ENCODE peak calls at places on chromosomes 5 and 9, in ten cellular contexts. Z is fibroblast of pulmonary artery; K is fibroblast of mammary gland; L is CD4-positive, alpha-beta memory T cell; G is cardiac muscle cell; T is CD4-positive, CD25-positive, alpha-beta regulatory T cell; S is astrocyte of the spinal cord; V is BJ; J is HFF-Myc; X is left lung. C is an unnamed sample.

GRCh38 chr5:149320791-149321330 is 24.4 kb upstream of the GRPEL2 start:
- DNase-seq in Z (peak; percentile 97), K (peak; percentile 91), L (no peak), G (peak; percentile 94), T (no peak), S (peak; percentile 88), V (peak; percentile 82), J (peak; percentile 96), X (peak; percentile 81), C (peak; percentile 94)

GRCh38 chr5:110096419-110096818 is 406.7 kb downstream of the MAN2A1 start:
- DNase-seq in Z (no peak), K (no peak), L (no peak), G (no peak), T (no peak), S (no peak), V (no peak), J (no peak), X (no peak), C (no peak)

GRCh38 chr9:75061169-75061568 is 26.8 kb downstream of the NMRK1 start:
- DNase-seq in Z (no peak), K (no peak), L (no peak), G (no peak), T (no peak), S (no peak), V (no peak), J (no peak), X (no peak), C (no peak)

GRCh38 chr9:126386088-126386487 is 59.5 kb downstream of the MVB12B start:
- DNase-seq in Z (peak; percentile 28), K (no peak), L (no peak), G (peak; percentile 34), T (no peak), S (no peak), V (no peak), J (no peak), X (no peak), C (no peak)

GRCh38 chr9:115668506-115668905 is 485.1 kb upstream of the PAPPA start:
- DNase-seq in Z (peak; percentile 94), K (peak; percentile 90), L (no peak), G (no peak), T (no peak), S (peak; percentile 85), V (peak; percentile 83), J (no peak), X (no peak), C (peak; percentile 63)

GRCh38 chr9:37622462-37622861 is 28.3 kb upstream of the FRMPD1 start:
- DNase-seq in Z (no peak), K (peak; percentile 25), L (no peak), G (no peak), T (no peak), S (no peak), V (no peak), J (no peak), X (no peak), C (no peak)

GRCh38 chr9:15423328-15423985 is 781 bp downstream of the SNAPC3 start:
- DNase-seq in Z (peak; percentile 49), K (peak; percentile 46), L (peak; percentile 39), G (no peak), T (peak; percentile 15), S (peak; percentile 50), V (no peak), J (no peak), X (no peak), C (no peak)

GRCh38 chr5:172405226-172405625 is 49.1 kb downstream of the SH3PXD2B start:
- DNase-seq in Z (no peak), K (no peak), L (no peak), G (no peak), T (no peak), S (no peak), V (no peak), J (no peak), X (no peak), C (no peak)

GRCh38 chr9:4515958-4516375 is 25.7 kb downstream of the SLC1A1 start:
- DNase-seq in Z (peak; percentile 43), K (peak; percentile 29), L (no peak), G (no peak), T (no peak), S (peak; percentile 65), V (no peak), J (no peak), X (no peak), C (no peak)

GRCh38 chr5:116494784-116495480 is 79.7 kb downstream of the SEMA6A start:
- DNase-seq in Z (no peak), K (no peak), L (no peak), G (peak; percentile 18), T (no peak), S (no peak), V (no peak), J (no peak), X (no peak), C (peak; percentile 26)
- H3K4me3 ChIP-seq in Z (no peak overlapping the region), K (no peak overlapping the region), L (no peak overlapping the region), G (no peak overlapping the region), T (no peak overlapping the region), S (no peak overlapping the region), V (no peak overlapping the region), J (no peak overlapping the region), X (no peak overlapping the region), C (no peak overlapping the region)

GRCh38 chr5:179908528-179908927 is 831 bp upstream of the TBC1D9B start:
- DNase-seq in Z (no peak), K (no peak), L (no peak), G (peak; percentile 27), T (no peak), S (no peak), V (no peak), J (no peak), X (no peak), C (no peak)
- H3K4me3 ChIP-seq in Z (no peak overlapping the region), K (no peak overlapping the region), L (no peak overlapping the region), G (no peak overlapping the region), T (no peak overlapping the region), S (no peak overlapping the region), V (no peak overlapping the region), J (no peak overlapping the region), X (no peak overlapping the region), C (no peak overlapping the region)

DNA sequence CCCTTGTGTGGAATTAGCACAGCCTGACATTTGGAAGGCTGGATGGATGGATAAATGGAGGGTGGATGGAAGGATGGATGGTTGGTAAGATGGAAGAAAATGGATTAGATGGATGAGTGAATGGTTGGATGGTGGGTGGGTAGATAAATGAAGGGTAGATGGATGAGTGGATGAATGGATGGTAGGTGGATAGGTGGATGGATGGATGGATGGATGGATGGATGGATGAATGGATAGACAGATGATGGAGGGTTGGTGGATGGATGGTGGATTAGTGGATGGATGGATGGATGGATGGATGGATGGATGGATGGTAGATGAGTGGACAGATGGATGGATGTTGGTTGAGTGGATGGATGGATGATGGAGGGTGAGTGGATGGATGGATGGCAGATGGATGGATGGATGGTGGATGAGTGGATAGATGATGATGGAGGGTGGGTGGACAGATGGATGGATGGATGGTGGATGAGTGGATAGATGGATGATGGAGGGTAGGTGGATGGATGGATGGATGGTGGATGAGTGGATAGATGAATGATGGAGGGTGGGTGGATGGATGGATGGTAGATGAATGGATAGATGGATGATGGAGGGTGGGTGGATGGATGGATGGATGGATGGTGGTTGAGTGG is 175.6 kb upstream of the PPP1R26 start:
- DNase-seq in Z (no peak), K (no peak), L (no peak), G (no peak), T (no peak), S (no peak), V (no peak), J (no peak), X (no peak), C (no peak)
- H3K4me3 ChIP-seq in Z (no peak overlapping the region), K (no peak overlapping the region), L (no peak overlapping the region), G (no peak overlapping the region), T (no peak overlapping the region), S (no peak overlapping the region), V (no peak overlapping the region), J (no peak overlapping the region), X (no peak overlapping the region), C (no peak overlapping the region)

GRCh38 chr5:180213657-180214207 is 4.7 kb upstream of the RASGEF1C start:
- DNase-seq in Z (no peak), K (no peak), L (no peak), G (no peak), T (no peak), S (no peak), V (no peak), J (no peak), X (no peak), C (no peak)

GRCh38 chr5:180216646-180217171 is 7.7 kb upstream of the RASGEF1C start:
- DNase-seq in Z (no peak), K (no peak), L (no peak), G (no peak), T (no peak), S (no peak), V (no peak), J (no peak), X (no peak), C (no peak)

GRCh38 chr5:180215738-180216630 is 7.0 kb upstream of the RASGEF1C start:
- DNase-seq in Z (no peak), K (no peak), L (no peak), G (no peak), T (no peak), S (no peak), V (no peak), J (no peak), X (no peak), C (no peak)

GRCh38 chr5:180214870-180215737 is 6.1 kb upstream of the RASGEF1C start:
- DNase-seq in Z (no peak), K (no peak), L (no peak), G (no peak), T (no peak), S (no peak), V (no peak), J (no peak), X (no peak), C (no peak)

GRCh38 chr5:180217797-180218196 is 8.8 kb upstream of the RASGEF1C start:
- DNase-seq in Z (no peak), K (no peak), L (no peak), G (no peak), T (no peak), S (no peak), V (no peak), J (no peak), X (no peak), C (no peak)
- H3K4me3 ChIP-seq in Z (no peak overlapping the region), K (no peak overlapping the region), L (no peak overlapping the region), G (no peak overlapping the region), T (no peak overlapping the region), S (no peak overlapping the region), V (no peak overlapping the region), J (no peak overlapping the region), X (no peak overlapping the region), C (no peak overlapping the region)

DNA sequence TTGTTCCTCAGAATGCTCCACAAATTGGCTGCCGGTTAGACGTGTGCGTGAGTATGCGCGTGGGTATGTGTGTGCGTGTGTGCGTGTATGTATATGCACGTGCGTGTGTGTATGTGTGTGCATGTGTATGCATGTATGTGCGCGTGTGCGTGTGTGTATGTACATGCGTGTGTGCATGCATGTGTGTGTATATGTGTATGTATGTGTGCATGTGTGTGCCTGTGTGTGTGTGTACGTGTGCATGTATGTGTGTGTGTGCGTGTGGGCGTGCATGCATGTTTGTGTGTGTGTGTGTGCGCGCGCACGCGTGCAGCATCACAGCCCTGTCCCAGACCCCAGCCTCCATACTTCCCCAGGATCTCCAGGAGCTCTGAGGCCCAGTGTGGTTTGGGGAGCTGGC is 183.1 kb upstream of the IER5L start:
- DNase-seq in Z (no peak), K (no peak), L (no peak), G (no peak), T (no peak), S (no peak), V (no peak), J (no peak), X (peak; percentile 28), C (no peak)
- H3K4me3 ChIP-seq in Z (no peak overlapping the region), K (no peak overlapping the region), L (no peak overlapping the region), G (no peak overlapping the region), T (no peak overlapping the region), S (no peak overlapping the region), V (no peak overlapping the region), J (no peak overlapping the region), X (no peak overlapping the region), C (no peak overlapping the region)